ENCODE peak calls at places on chromosomes 2 and 18, in nine cellular contexts. X is NCI-H1694, C is EL, Y is D721Med, H is brain microvascular endothelial cell, W is NCI-H82, R is T-helper 1 cell, F is thoracic aorta, Q is ureter. A is an unnamed sample.
A peak's percentile ranks its signal among the peaks of the same experiment; 100 is the strongest.

GRCh38 chr2:101204400-101205095 is 48.1 kb upstream of the CNOT11 start:
- DNase-seq in R (no peak), H (peak; percentile 12), C (peak; percentile 9), X (no peak), Q (no peak), Y (no peak), F (no peak), W (peak; percentile 40), A (no peak)

GRCh38 chr2:97712693-97713295 is 582 bp upstream of the ZAP70 start:
- DNase-seq in R (peak; percentile 31), F (no peak), H (no peak), C (no peak), W (no peak), Y (no peak), X (no peak), Q (no peak), A (peak; percentile 41)

GRCh38 chr18:55403555-55403954 is 184.4 kb downstream of the TCF4 start:
- DNase-seq in F (no peak), C (no peak), H (no peak), Q (no peak), R (no peak), W (no peak), X (no peak), Y (no peak), A (no peak)

GRCh38 chr2:235746257-235746934 is 252.6 kb downstream of the AGAP1 start:
- DNase-seq in Q (peak; percentile 73), F (no peak), R (peak; percentile 30), W (peak; percentile 92), Y (peak; percentile 72), H (peak; percentile 78), X (peak; percentile 90), C (peak; percentile 80), A (no peak)

GRCh38 chr2:7730449-7730848 is 813.2 kb downstream of the RNF144A start:
- DNase-seq in Y (no peak), X (no peak), R (no peak), F (no peak), Q (no peak), C (no peak), H (no peak), W (no peak), A (no peak)

GRCh38 chr2:14572588-14573089 is 59.9 kb upstream of the LRATD1 start:
- DNase-seq in C (no peak), X (no peak), H (no peak), R (no peak), Q (no peak), Y (no peak), W (no peak), F (no peak), A (no peak)

GRCh38 chr2:190451561-190452176 is 43.5 kb downstream of the MFSD6 start:
- DNase-seq in W (no peak), H (no peak), C (peak; percentile 30), Q (no peak), R (no peak), F (no peak), X (no peak), Y (no peak), A (no peak)

GRCh38 chr18:13470555-13471494 is 252.3 kb downstream of the LDLRAD4 start:
- DNase-seq in R (no peak), Q (no peak), F (no peak), X (no peak), C (no peak), H (no peak), W (no peak), Y (no peak), A (no peak)

GRCh38 chr2:219331560-219332213 is 857 bp downstream of the RESP18 start:
- DNase-seq in C (no peak), W (no peak), R (no peak), Y (no peak), X (no peak), Q (no peak), H (peak; percentile 18), F (no peak), A (no peak)

GRCh38 chr2:109472331-109473005 is 141.3 kb downstream of the SEPTIN10 start:
- DNase-seq in C (no peak), Y (no peak), W (peak; percentile 71), F (no peak), X (peak; percentile 56), H (no peak), Q (no peak), R (no peak), A (no peak)

GRCh38 chr2:197079832-197080555 is 153.5 kb upstream of the PGAP1 start:
- DNase-seq in F (no peak), X (peak; percentile 99), C (peak; percentile 35), R (no peak), Y (no peak), Q (no peak), H (no peak), W (peak; percentile 87), A (no peak)

GRCh38 chr2:56703001-56703400 is 519.2 kb downstream of the CCDC85A start:
- DNase-seq in Y (no peak), W (no peak), R (no peak), H (no peak), F (no peak), Q (no peak), C (no peak), X (no peak), A (no peak)

GRCh38 chr2:65313954-65314256 is 86.3 kb downstream of the ACTR2 start:
- DNase-seq in W (no peak), H (no peak), X (no peak), R (no peak), Q (no peak), C (no peak), Y (no peak), F (no peak), A (no peak)

A was measured in activated T-helper 9 cell treated with anti-CD3 and anti-CD28 coated beads, Interleukin-2, amount 50 U/mL, for 16 hours.